ENCODE peak calls at places on chromosomes 6 and 20, in seven cellular contexts. M is prostate gland, Y is uterus, S is cardiac muscle cell, O is mammary epithelial cell, A is upper lobe of right lung, K is fibroblast of lung. T is an unnamed sample. For H3K4me1, the result is how much of the 10 kb centered on the place peaks cover.

GRCh38 chr6:150377211-150377781 is 8.5 kb downstream of the IYD start:
- DNase-seq in M (no peak), Y (no peak), S (peak), O (no peak), A (no peak), K (no peak), T (peak)

GRCh38 chr6:137248702-137249101 is 29.5 kb upstream of the IFNGR1 start:
- DNase-seq in M (no peak), Y (no peak), S (no peak), O (no peak), A (no peak), K (no peak), T (no peak)

GRCh38 chr6:41488392-41489129 is 57.6 kb upstream of the FOXP4 start:
- DNase-seq in M (no peak), Y (peak), S (peak), O (peak), A (no peak), K (peak), T (no peak)

GRCh38 chr6:74248966-74249365 is 553.0 kb downstream of the CD109 start:
- DNase-seq in M (no peak), Y (no peak), S (no peak), O (no peak), A (no peak), K (no peak), T (no peak)

GRCh38 chr20:59628171-59628570 is 23.8 kb downstream of the PHACTR3 start:
- DNase-seq in M (no peak), Y (no peak), S (no peak), O (no peak), A (no peak), K (no peak), T (no peak)

GRCh38 chr6:20877008-20877937 is 343.0 kb downstream of the CDKAL1 start:
- DNase-seq in M (no peak), Y (peak), S (no peak), O (peak), A (peak), K (peak), T (no peak)

GRCh38 chr20:63329331-63330083 is 31.6 kb downstream of the CHRNA4 start:
- DNase-seq in M (no peak), Y (no peak), S (no peak), O (no peak), A (no peak), K (no peak), T (no peak)

GRCh38 chr6:54598787-54599309 is 247.7 kb upstream of the FAM83B start:
- DNase-seq in M (no peak), Y (no peak), S (no peak), O (peak), A (no peak), K (peak), T (no peak)

GRCh38 chr6:112396221-112396620 is 49.1 kb downstream of the RFPL4B start:
- DNase-seq in M (no peak), Y (no peak), S (no peak), O (no peak), A (no peak), K (no peak), T (no peak)

GRCh38 chr6:85923013-85923430 is 280.3 kb upstream of the SYNCRIP start:
- DNase-seq in M (peak), Y (no peak), S (peak), O (peak), A (no peak), K (peak), T (no peak)

GRCh38 chr6:144939926-144940325 is 654.8 kb downstream of the UTRN start:
- DNase-seq in M (no peak), Y (no peak), S (no peak), O (no peak), A (no peak), K (no peak), T (no peak)

GRCh38 chr6:116287668-116288282 is 8.0 kb upstream of the TSPYL1 start:
- DNase-seq in M (no peak), Y (no peak), S (peak), O (no peak), A (no peak), K (peak), T (no peak)

GRCh38 chr6:20044883-20045282 is 167.4 kb downstream of the MBOAT1 start:
- DNase-seq in M (no peak), Y (no peak), S (peak), O (no peak), A (no peak), K (no peak), T (no peak)

GRCh38 chr6:87791029-87791428 is 89.0 kb upstream of the AKIRIN2 start:
- DNase-seq in M (no peak), Y (no peak), S (no peak), O (no peak), A (no peak), K (peak), T (no peak)

GRCh38 chr6:130018292-130018829 is at the start of gene L3MBTL3:
- DNase-seq in M (peak), Y (peak), S (peak), O (peak), A (peak), K (peak), T (peak)

GRCh38 chr6:125931733-125932450 is 24.7 kb upstream of the HINT3 start:
- DNase-seq in M (no peak), Y (no peak), S (no peak), O (peak), A (no peak), K (no peak), T (no peak)

GRCh38 chr6:125927761-125928160 is 28.8 kb upstream of the HINT3 start:
- DNase-seq in M (no peak), Y (no peak), S (no peak), O (no peak), A (no peak), K (no peak), T (no peak)

GRCh38 chr6:125930810-125931418 is 25.7 kb upstream of the HINT3 start:
- DNase-seq in M (no peak), Y (no peak), S (no peak), O (peak), A (no peak), K (peak), T (no peak)

GRCh38 chr6:125926711-125927110 is 29.9 kb upstream of the HINT3 start:
- DNase-seq in M (no peak), Y (no peak), S (no peak), O (no peak), A (no peak), K (no peak), T (no peak)

DNA sequence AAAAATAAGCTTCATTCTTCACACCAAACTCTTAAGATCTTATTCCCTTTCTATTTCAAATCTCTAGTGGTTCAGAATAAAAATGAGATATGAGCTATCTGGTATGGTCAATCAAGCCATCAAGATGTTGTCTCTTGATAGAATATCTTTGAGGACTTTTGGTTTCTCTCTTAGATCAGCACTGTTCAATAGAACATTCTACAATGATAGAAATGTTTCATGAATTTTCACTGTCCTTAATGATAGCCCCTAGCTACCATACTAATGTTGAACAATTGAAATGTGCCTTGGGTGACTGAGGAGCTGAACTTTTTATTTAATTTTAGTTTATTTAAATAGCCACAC is 24.1 kb upstream of the HINT3 start:
- DNase-seq in M (no peak), Y (no peak), S (no peak), O (no peak), A (no peak), K (no peak), T (no peak)
- H3K4me3 ChIP-seq in M (no peak), Y (no peak), S (no peak), O (no peak), A (no peak), K (no peak), T (no peak)

GRCh38 chr20:31678389-31679356 is 41.0 kb downstream of the COX4I2 start:
- DNase-seq in M (no peak), Y (no peak), S (peak), O (peak), A (no peak), K (no peak), T (no peak)

GRCh38 chr20:31681128-31681727 is 41.4 kb downstream of the BCL2L1 start:
- DNase-seq in M (no peak), Y (no peak), S (no peak), O (no peak), A (no peak), K (no peak), T (no peak)

GRCh38 chr20:31677553-31678260 is 40.0 kb downstream of the COX4I2 start:
- DNase-seq in M (no peak), Y (no peak), S (no peak), O (no peak), A (no peak), K (no peak), T (no peak)

GRCh38 chr20:31680286-31681127 is 42.2 kb downstream of the BCL2L1 start:
- DNase-seq in M (no peak), Y (no peak), S (no peak), O (no peak), A (no peak), K (no peak), T (no peak)

GRCh38 chr20:31679357-31680285 is 41.9 kb downstream of the COX4I2 start:
- DNase-seq in M (peak), Y (no peak), S (no peak), O (no peak), A (no peak), K (no peak), T (no peak)
- H3K4me1 ChIP-seq in M (under half), Y (under half), S (half or more), O (half or more), A (half or more), K (under half), T (half or more)

DNA sequence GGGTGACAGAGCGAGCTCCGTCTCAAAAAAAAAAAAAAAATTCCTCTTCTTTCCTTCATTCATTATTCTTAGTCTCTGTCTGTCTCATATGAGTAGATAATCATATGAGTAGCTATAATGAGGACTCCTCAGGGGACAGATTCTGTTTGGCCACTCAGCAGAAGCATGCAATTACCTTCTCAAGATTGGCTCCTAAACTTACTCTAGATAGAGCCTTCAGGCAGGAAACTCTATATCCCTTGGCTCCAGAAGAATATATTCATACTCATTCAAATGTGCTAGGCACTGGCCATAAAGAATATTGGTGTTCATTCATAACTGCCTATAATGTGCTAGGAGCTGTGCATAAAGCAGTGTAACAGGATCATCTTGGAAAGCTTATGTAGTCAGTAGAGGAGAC is 2.2 kb upstream of the ACAT2 start:
- DNase-seq in M (no peak), Y (no peak), S (no peak), O (no peak), A (no peak), K (no peak), T (no peak)
- H3K4me3 ChIP-seq in M (no peak), Y (no peak), S (no peak), O (no peak), A (no peak), K (no peak), T (no peak)

GRCh38 chr20:33676121-33676520 is 1.9 kb upstream of the NECAB3 start:
- DNase-seq in M (no peak), Y (no peak), S (no peak), O (no peak), A (no peak), K (no peak), T (no peak)
- H3K4me1 ChIP-seq in M (under half), Y (under half), S (under half), O (under half), A (under half), K (under half), T (under half)

DNA sequence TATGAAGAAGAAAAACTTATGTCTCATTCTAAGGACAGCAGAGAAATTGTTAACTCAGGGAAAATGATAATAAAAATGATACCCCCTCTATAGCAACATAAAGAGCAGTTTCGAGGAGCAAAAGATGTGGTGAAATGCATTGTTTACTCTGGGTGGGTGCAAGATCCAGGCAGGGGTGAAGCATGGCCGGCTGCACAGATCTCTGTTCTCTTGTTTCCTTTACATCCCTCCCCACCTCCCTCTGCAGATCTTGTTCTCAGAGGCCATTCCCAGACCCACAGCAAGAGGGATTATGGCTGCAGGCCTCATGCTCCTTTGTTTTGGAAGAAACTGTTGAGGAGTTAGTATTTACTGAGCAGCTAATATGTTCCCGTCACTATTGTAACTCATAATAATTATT is 1.8 kb downstream of the BTN3A1 start:
- DNase-seq in M (no peak), Y (no peak), S (no peak), O (no peak), A (no peak), K (no peak), T (no peak)
- H3K4me3 ChIP-seq in M (no peak), Y (no peak), S (no peak), O (no peak), A (peak), K (no peak), T (no peak)

DNA sequence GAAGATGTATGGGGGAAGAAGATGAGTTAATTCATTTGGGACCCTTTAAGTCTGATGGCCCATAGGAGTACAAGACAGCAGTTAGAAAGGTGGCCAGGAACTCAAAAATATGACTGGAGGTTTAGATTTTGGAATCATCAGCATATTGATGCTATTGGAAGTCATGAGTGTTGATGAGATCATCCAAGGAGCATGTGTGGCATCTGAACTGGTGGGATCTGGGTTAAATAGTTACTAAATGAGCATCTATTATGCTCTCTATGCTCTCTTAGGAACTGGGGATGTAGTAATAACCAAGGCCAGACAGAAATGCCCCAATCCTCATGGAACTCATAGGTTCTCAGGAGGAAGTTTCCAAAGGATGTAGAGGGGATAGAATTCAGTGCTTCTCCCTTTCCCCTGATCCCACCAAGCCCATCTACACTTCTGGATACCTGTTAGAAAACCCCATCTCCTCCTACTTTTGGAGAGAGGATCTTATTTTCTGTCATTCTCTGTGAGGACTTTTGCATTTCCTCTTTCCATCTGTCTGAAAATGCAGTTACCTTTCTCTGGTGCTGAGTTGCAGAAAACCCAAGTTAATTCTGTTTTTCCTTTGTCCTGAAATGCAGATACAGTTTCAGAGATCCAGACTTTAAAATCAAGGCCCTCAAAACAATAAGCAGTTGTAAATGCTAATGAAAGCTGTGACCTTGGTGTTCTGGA is 65.9 kb downstream of the TBC1D7 start:
- DNase-seq in M (no peak), Y (no peak), S (no peak), O (no peak), A (no peak), K (no peak), T (no peak)
- H3K4me1 ChIP-seq in M (under half), Y (under half), S (under half), O (under half), A (under half), K (under half), T (under half)

DNA sequence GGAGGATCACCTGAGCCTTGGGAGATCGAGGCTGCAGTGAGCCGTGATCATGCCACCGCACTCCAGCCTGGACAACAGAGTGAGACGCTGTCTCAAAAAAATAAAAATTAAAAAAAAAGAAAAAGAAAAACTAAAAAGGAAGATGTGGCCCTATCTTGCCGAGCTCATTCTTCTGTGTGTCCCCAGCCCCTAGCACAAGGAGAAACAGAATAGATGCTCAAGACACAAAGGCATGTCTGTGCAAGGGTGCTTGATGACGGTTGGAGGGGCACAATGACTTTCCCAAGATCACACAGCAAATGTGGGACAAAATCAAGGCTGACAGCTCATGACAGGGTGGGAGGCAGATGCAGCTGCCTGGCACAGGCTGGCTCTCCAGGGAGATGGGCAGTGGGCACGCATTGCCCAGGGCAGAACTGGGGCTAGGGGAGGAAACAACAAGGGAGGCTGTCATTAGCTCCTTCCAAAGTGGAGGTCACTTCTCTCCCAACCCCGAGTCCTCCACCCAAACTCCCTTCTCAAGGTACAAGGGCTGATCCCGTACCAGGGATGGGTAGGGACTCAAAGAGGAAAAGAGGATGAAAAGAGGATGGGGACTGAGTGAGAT is 775 bp upstream of the NRSN2 start:
- DNase-seq in M (no peak), Y (no peak), S (no peak), O (no peak), A (no peak), K (no peak), T (no peak)
- H3K4me3 ChIP-seq in M (peak), Y (peak), S (peak), O (peak), A (peak), K (peak), T (peak)

DNA sequence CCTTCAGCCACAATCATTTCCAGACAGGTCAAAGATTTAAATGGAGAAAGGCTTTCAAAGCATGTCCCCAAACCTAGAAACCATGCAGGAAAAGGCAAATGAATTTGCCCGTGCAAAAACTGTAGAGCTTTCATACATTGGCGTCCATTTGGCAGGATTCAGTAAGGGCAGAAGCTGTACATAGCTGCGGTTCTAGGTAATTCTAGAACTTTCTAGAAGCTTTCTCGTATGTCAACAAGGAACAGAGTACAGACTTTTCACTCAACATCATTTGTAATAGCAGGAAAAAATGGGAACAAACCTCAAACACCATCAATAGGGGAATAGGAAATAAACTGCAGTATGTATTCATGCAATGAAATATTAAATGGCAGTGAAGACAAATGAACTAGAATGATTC is 11.1 kb upstream of the MAPK13 start:
- DNase-seq in M (no peak), Y (no peak), S (no peak), O (no peak), A (no peak), K (no peak), T (no peak)
- H3K4me1 ChIP-seq in M (under half), Y (under half), S (under half), O (under half), A (under half), K (under half), T (under half)

GRCh38 chr6:349491-349921 is 42.0 kb upstream of the IRF4 start:
- DNase-seq in M (no peak), Y (no peak), S (no peak), O (no peak), A (peak), K (no peak), T (no peak)

GRCh38 chr6:347232-347631 is 44.3 kb upstream of the IRF4 start:
- DNase-seq in M (no peak), Y (no peak), S (no peak), O (no peak), A (peak), K (no peak), T (no peak)

GRCh38 chr6:346389-347030 is 45.0 kb upstream of the IRF4 start:
- DNase-seq in M (no peak), Y (peak), S (no peak), O (no peak), A (peak), K (peak), T (no peak)

GRCh38 chr6:348860-349396 is 42.6 kb upstream of the IRF4 start:
- DNase-seq in M (no peak), Y (no peak), S (no peak), O (no peak), A (peak), K (no peak), T (peak)

DNA sequence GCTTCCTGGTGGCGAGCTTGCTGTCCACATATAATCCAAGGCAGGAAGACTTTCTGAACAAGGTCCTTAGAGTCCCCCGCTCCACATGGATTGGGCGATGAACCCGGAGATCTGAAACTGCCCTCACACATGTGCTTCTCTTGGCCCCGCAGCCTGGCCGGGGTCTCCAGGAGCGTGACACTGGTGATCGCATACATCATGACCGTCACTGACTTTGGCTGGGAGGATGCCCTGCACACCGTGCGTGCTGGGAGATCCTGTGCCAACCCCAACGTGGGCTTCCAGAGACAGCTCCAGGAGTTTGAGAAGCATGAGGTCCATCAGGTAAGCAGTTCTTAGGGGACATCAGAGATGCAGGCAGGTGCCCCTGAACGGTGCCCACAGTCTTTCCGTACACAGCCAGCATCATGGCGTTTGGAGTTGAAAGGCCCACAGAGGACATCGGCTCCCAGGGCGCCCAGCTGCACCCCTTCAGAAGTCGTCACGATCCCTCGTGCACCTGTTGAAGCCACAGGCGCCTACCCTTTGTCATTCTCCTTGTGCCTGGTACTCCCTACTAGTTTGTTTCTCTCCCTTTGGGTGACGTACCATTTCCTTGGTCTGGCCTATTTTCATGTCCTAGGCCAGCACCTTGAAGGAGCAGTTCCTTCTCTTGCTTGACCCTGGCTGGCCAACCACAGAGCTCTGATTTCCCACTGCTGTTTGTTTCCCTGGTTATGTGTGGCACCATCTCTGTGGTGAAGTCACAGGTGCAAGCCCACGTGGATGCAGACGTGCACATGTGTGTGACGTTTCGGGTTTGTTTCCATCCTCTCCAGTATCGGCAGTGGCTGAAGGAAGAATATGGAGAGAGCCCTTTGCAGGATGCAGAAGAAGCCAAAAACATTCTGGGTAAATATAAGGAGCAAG is 43.3 kb upstream of the IRF4 start:
- DNase-seq in M (no peak), Y (no peak), S (no peak), O (no peak), A (peak), K (no peak), T (peak)
- H3K4me3 ChIP-seq in M (no peak), Y (no peak), S (no peak), O (no peak), A (no peak), K (no peak), T (no peak)